ENCODE peak calls at places on chromosomes 12 and 14, in seven cellular contexts. Y is body of pancreas, J is upper lobe of right lung, V is WERI-Rb-1, O is BE2C, L is A673, K is astrocyte of the spinal cord. D is an unnamed sample.

GRCh38 chr12:26935636-26936378 is 2.0 kb downstream of the INTS13 start:
- DNase-seq in V (no peak), O (no peak), Y (peak), K (no peak), J (no peak), L (no peak), D (no peak)

GRCh38 chr12:34399631-34400422 is 377.5 kb downstream of the ALG10 start:
- DNase-seq in O (peak), Y (peak), K (no peak), V (peak), J (peak), L (no peak), D (no peak)

GRCh38 chr12:6937481-6938352 is 5.9 kb upstream of the RNU7-1 start:
- DNase-seq in V (peak), L (peak), J (peak), K (peak), O (peak), Y (peak), D (peak)

GRCh38 chr12:131049569-131050339 is 96.0 kb downstream of the ADGRD1 start:
- DNase-seq in V (no peak), L (no peak), Y (no peak), K (no peak), J (peak), O (no peak), D (no peak)

GRCh38 chr12:111557271-111558106 is 41.6 kb downstream of the ATXN2 start:
- DNase-seq in L (peak), Y (no peak), V (no peak), J (no peak), K (peak), O (no peak), D (no peak)

GRCh38 chr14:64721391-64721791 is 17.2 kb downstream of the PLEKHG3 start:
- DNase-seq in J (no peak), V (no peak), O (no peak), Y (peak), K (peak), L (peak), D (no peak)

GRCh38 chr14:68295316-68295816 is 475.8 kb downstream of the RAD51B start:
- DNase-seq in Y (peak), V (peak), O (peak), J (no peak), L (no peak), K (no peak), D (no peak)

GRCh38 chr12:54418441-54419087 is 502 bp downstream of the ITGA5 start:
- DNase-seq in V (no peak), Y (no peak), J (no peak), O (no peak), L (no peak), K (no peak), D (no peak)

GRCh38 chr12:44127966-44128365 is 292.1 kb downstream of the TMEM117 start:
- DNase-seq in L (no peak), Y (no peak), K (no peak), J (no peak), V (no peak), O (no peak), D (no peak)

GRCh38 chr14:29896354-29896768 is 31.3 kb downstream of the PRKD1 start:
- DNase-seq in Y (no peak), V (no peak), L (no peak), O (no peak), K (no peak), J (no peak), D (no peak)

GRCh38 chr14:49634547-49635334 is at the start of gene DNAAF2:
- DNase-seq in J (peak), K (peak), O (peak), V (peak), L (peak), Y (peak), D (no peak)

GRCh38 chr12:48296586-48297396 is 53.9 kb downstream of the ZNF641 start:
- DNase-seq in Y (peak), V (no peak), K (peak), O (peak), L (peak), J (peak), D (peak)

GRCh38 chr14:102046337-102047278 is 40.2 kb downstream of the HSP90AA1 start:
- DNase-seq in Y (peak), O (peak), L (peak), K (peak), V (peak), J (peak), D (no peak)

GRCh38 chr14:79971330-79971729 is 240.0 kb downstream of the DIO2 start:
- DNase-seq in L (no peak), V (no peak), Y (no peak), K (peak), J (no peak), O (no peak), D (peak)

GRCh38 chr12:120764766-120765165 is 39.1 kb downstream of the ACADS start:
- DNase-seq in L (no peak), Y (no peak), K (no peak), J (no peak), O (no peak), V (peak), D (no peak)

GRCh38 chr12:29895966-29896365 is 112.2 kb upstream of the TMTC1 start:
- DNase-seq in Y (no peak), K (no peak), L (no peak), V (no peak), J (no peak), O (no peak), D (no peak)

GRCh38 chr14:92676031-92676430 is 72.4 kb downstream of the LGMN start:
- DNase-seq in K (no peak), Y (no peak), V (no peak), O (no peak), L (no peak), J (peak), D (no peak)

GRCh38 chr12:18158774-18159557 is 69.0 kb upstream of the RERGL start:
- DNase-seq in L (peak), K (peak), O (peak), J (no peak), Y (no peak), V (peak), D (no peak)

GRCh38 chr14:28596336-28596735 is 170.3 kb upstream of the FOXG1 start:
- DNase-seq in K (peak), Y (no peak), O (no peak), L (peak), V (no peak), J (no peak), D (no peak)

GRCh38 chr12:468671-469389 is 9.1 kb downstream of the B4GALNT3 start:
- DNase-seq in O (no peak), K (no peak), L (no peak), J (no peak), V (no peak), Y (peak), D (no peak)

GRCh38 chr12:77315407-77315806 is 250.0 kb upstream of the E2F7 start:
- DNase-seq in J (no peak), O (no peak), K (no peak), V (no peak), L (no peak), Y (no peak), D (no peak)

GRCh38 chr12:26119391-26119981 is 5.4 kb downstream of the BHLHE41 start:
- DNase-seq in K (peak), Y (peak), O (peak), L (peak), J (no peak), V (peak), D (no peak)

GRCh38 chr12:47442310-47442709 is 263.5 kb downstream of the RPAP3 start:
- DNase-seq in V (no peak), O (no peak), J (no peak), Y (no peak), K (no peak), L (no peak), D (no peak)

GRCh38 chr14:75295491-75296338 is 17.1 kb downstream of the FOS start:
- DNase-seq in L (peak), Y (peak), J (peak), K (peak), O (peak), V (peak), D (no peak)

GRCh38 chr14:51323492-51323891 is 83.4 kb downstream of the TMX1 start:
- DNase-seq in O (no peak), V (no peak), J (no peak), K (no peak), L (no peak), Y (no peak), D (no peak)

GRCh38 chr12:51926718-51927117 is 19.4 kb downstream of the ACVRL1 start:
- DNase-seq in K (no peak), O (peak), V (peak), J (no peak), L (peak), Y (peak), D (no peak)

GRCh38 chr12:120181991-120182631 is 12.4 kb downstream of the GCN1 start:
- DNase-seq in L (no peak), O (no peak), V (peak), J (no peak), Y (no peak), K (peak), D (peak)

GRCh38 chr14:67241416-67242362 is at the start of gene PALS1:
- DNase-seq in V (no peak), O (no peak), L (peak), Y (peak), K (peak), J (no peak), D (no peak)
- H3K4me3 ChIP-seq in V (peak), O (peak), L (peak), Y (peak), K (peak), J (peak), D (peak)

GRCh38 chr12:124332900-124333299 is 38.0 kb downstream of the RFLNA start:
- DNase-seq in J (no peak), Y (no peak), O (no peak), L (no peak), K (no peak), V (no peak), D (no peak)

GRCh38 chr12:124334266-124334665 is 39.4 kb downstream of the RFLNA start:
- DNase-seq in O (no peak), K (no peak), Y (no peak), V (no peak), L (no peak), J (no peak), D (no peak)

GRCh38 chr12:124334976-124335375 is 40.1 kb downstream of the RFLNA start:
- DNase-seq in O (no peak), K (no peak), V (no peak), L (no peak), Y (no peak), J (no peak), D (no peak)

GRCh38 chr12:124333724-124334123 is 38.8 kb downstream of the RFLNA start:
- DNase-seq in O (no peak), L (no peak), K (no peak), J (no peak), V (no peak), Y (no peak), D (no peak)

GRCh38 chr12:124332068-124332672 is 37.3 kb downstream of the RFLNA start:
- DNase-seq in Y (no peak), V (peak), L (no peak), O (peak), K (no peak), J (no peak), D (no peak)
- TF ChIP-seq CTCF in Y (no peak), V (peak), L (peak), O (peak), K (peak), J (peak), D (peak)

DNA sequence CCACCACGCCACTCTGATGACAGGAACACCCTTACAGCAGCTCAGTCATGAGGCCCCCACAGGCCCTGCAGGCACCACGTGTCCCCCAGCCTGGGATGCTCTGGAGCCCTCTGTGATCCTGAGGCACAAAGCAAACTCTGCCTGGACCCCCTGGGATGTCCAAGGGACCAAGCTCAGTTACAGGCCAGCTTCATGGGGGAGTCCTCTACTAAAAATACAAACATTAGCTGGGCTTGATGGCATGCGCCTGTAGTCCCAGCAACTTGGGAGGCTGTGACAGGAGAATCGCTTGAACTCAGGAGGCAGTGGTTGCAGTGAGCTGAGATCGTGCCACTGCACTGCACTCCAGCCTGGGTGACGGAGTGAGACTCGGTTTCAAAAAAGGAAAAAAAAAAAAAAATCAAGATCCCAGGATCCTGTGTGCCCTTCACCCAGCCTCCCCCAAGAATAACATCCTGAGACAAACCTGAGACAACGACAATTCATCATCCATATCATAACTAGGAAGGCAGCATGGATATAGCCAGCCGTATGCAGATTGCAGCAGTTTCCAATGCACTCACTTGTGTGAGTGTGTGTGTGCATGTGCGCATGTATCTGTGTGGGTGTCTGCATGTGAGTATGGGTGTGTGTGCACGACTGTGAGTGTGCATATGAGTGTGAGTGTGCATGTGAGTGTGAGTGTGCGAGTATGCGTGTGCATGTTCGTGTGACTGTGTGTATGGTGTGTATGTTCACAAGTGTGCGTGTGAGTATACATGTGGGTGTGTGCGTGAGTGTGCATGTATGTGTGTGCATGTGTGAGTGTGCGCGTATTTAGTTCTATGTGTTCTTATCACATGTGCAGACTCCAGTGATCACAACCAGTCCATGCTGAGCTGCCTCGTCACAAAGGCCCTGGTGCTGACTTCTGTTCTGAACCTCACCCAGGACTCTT is 52.1 kb downstream of the NCOR2 start:
- DNase-seq in O (no peak), J (no peak), V (no peak), Y (no peak), K (no peak), L (no peak), D (no peak)
- H3K4me3 ChIP-seq in O (no peak), J (no peak), V (no peak), Y (no peak), K (no peak), L (no peak), D (no peak)

DNA sequence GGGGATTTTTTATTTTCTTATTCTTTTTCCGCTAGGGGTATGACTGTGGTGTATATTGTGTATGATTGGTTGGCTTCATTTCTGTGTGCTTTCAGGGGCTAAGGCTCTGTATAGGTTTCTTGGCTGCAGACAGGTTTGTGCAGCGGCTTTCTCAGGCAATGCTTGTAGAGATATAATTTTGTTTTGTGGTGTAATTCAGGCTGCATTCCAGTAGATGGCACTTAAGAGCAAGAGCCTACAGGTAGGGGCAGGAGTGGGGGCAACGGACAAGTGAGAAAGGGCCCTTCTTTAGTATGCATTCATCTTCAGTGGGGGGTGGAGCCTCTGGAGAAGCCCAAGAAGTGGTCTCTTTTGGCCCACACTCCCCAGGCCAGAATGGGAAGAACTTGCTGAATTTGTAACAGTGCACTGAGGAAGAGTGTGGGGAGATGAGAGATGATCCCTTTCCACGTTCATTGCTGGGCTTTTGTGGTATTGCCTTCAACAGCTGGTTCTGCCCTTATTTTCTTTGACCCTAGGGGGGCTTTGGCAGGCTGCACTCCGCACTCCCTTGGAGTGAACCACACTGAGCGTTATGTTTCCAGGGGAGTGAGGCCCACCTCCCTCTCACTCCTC is 78.6 kb downstream of the IFNG-AS1 start:
- DNase-seq in O (no peak), Y (no peak), K (no peak), V (no peak), L (peak), J (no peak), D (no peak)
- TF ChIP-seq CTCF in O (peak), Y (no peak), K (peak), V (peak), L (peak), J (no peak), D (peak)

D was measured in kidney epithelial cell.